ENCODE peak calls at places on chromosomes 11 and 22, in seven cellular contexts. B, G, E, Y, Q, L and K are unnamed samples. For H3K36me3, the result is how much of the 10 kb centered on the place peaks cover.

GRCh38 chr22:36010090-36010489 is 18.5 kb downstream of the RBFOX2 start:
- DNase-seq in Q (no peak), L (no peak), Y (no peak), B (no peak), G (no peak), E (no peak), K (no peak)

GRCh38 chr11:14075118-14075601 is 112.6 kb downstream of the SPON1 start:
- DNase-seq in B (no peak), G (no peak), Y (no peak), Q (no peak), E (no peak), L (peak), K (peak)

GRCh38 chr11:110874651-110875050 is 162.4 kb upstream of the ARHGAP20 start:
- DNase-seq in Y (no peak), G (no peak), Q (no peak), B (no peak), L (no peak), E (no peak), K (no peak)

GRCh38 chr11:78472905-78473304 is 55.3 kb upstream of the GAB2 start:
- DNase-seq in E (no peak), Y (no peak), Q (no peak), B (no peak), L (no peak), G (no peak), K (no peak)

GRCh38 chr22:48743601-48744282 is 1083.9 kb downstream of the BRD1 start:
- DNase-seq in G (no peak), Q (no peak), B (peak), E (peak), L (no peak), Y (no peak), K (no peak)

GRCh38 chr11:7677801-7678201 is 4.5 kb upstream of the CYB5R2 start:
- DNase-seq in Y (no peak), E (no peak), G (peak), Q (no peak), L (no peak), B (no peak), K (no peak)

GRCh38 chr11:132278801-132279574 is 908.6 kb downstream of the NTM start:
- DNase-seq in Y (no peak), B (no peak), L (peak), Q (no peak), E (no peak), G (peak), K (peak)

GRCh38 chr22:35315855-35316745 is 16.4 kb downstream of the TOM1 start:
- DNase-seq in Y (peak), L (no peak), Q (peak), B (peak), E (no peak), G (no peak), K (no peak)

GRCh38 chr11:45527898-45528297 is 137.5 kb downstream of the CHST1 start:
- DNase-seq in Y (no peak), L (no peak), G (no peak), E (no peak), Q (no peak), B (no peak), K (peak)

GRCh38 chr22:24503137-24503850 is 8.2 kb downstream of the UPB1 start:
- DNase-seq in E (peak), Y (no peak), B (no peak), Q (no peak), L (peak), G (peak), K (peak)

GRCh38 chr11:81449588-81450155 is 1284.0 kb downstream of the FAM181B start:
- DNase-seq in B (no peak), Y (no peak), E (no peak), L (no peak), Q (no peak), G (no peak), K (no peak)

GRCh38 chr11:45771194-45771941 is 33.6 kb upstream of the SLC35C1 start:
- DNase-seq in L (peak), B (peak), Q (peak), E (peak), G (peak), Y (peak), K (peak)

GRCh38 chr22:23306926-23307325 is 126.6 kb downstream of the BCR start:
- DNase-seq in Y (no peak), E (no peak), G (no peak), L (no peak), Q (no peak), B (no peak), K (no peak)
- H3K36me3 ChIP-seq in Y (under half), E (under half), G (under half), L (under half), Q (under half), B (under half), K (under half)

GRCh38 chr11:120834686-120835225 is 189.1 kb upstream of the TBCEL start:
- DNase-seq in Q (no peak), B (no peak), G (no peak), L (no peak), E (no peak), Y (no peak), K (no peak)
- H3K27ac ChIP-seq in Q (no peak), B (no peak), G (no peak), L (no peak), E (no peak), Y (no peak), K (no peak)

DNA sequence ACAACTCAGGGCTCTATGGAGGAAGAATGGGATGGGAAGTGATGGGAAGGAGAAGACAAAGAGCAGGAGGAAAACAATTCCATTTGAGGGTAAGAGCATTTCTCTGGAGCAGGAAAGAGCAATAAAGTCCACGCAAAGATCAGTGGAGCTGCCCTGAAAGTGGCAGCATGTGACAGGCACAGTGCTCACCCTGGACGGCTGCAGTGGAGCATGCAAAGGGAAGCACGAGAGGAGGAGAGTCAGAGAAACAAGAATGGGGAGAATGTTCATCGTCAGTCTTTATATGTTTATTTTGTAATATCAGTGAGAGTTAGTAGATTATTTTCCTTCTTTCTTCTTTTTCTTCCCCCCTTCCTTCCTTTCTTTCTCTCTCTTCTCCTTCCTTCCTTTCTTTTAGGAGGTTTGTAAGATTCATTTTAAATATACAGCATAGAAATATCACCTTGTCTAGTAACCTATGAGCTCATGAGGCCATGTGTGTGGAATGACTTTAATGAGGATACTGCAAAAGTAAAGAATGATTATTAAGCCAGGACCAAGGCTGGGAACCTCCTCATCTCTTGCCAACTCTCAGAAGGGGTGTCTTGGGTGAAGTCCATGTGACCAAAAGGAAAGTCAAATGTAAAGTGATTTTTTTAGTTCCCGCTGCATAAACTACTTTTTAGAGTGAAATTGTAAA is 321.1 kb downstream of the AASDHPPT start:
- DNase-seq in B (no peak), L (peak), G (peak), Y (no peak), E (no peak), Q (no peak), K (no peak)
- H3K4me3 ChIP-seq in B (no peak), L (peak), G (no peak), Y (no peak), E (no peak), Q (no peak), K (no peak)

DNA sequence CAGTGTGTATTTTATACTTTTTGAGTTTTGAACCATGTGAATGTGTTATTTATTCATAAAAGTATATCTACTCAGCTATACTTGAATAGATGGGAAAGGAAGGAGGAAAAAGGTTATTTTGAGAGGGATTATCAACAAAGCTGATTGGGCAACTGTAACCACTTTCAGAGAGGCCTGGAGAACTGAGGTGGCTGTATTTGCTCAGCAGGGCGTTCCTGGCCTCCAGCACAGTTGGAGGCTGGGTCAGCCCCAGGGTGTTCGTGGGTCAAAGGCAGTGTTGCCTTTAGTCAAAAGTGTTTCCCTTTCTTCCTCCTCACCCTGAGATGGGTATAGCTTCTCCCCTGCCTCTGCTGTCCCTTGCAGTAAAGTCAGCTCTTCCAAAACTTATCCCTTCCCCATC is 26.7 kb downstream of the ASCC2 start:
- DNase-seq in Q (no peak), B (no peak), L (no peak), G (no peak), E (peak), Y (no peak), K (no peak)
- H3K36me3 ChIP-seq in Q (half or more), B (half or more), L (under half), G (half or more), E (half or more), Y (half or more), K (half or more)